ENCODE peak calls at places on chromosomes 3 and 15, in four cellular contexts. Z, B, N and U are unnamed samples.

GRCh38 chr3:4821975-4822374 is 157.3 kb upstream of the BHLHE40 start:
- DNase-seq in Z (no peak), B (no peak), N (no peak), U (no peak)

GRCh38 chr3:122615303-122615702 is 37.9 kb downstream of the PARP15 start:
- DNase-seq in Z (no peak), B (no peak), N (no peak), U (no peak)

GRCh38 chr3:55486857-55487375 is at the start of gene WNT5A:
- DNase-seq in Z (peak), B (peak), N (no peak), U (no peak)

GRCh38 chr15:35182841-35183479 is 97.9 kb upstream of the NANOGP8 start:
- DNase-seq in Z (no peak), B (no peak), N (no peak), U (no peak)

GRCh38 chr3:33442190-33442589 is 2.0 kb upstream of the UBP1 start:
- DNase-seq in Z (no peak), B (no peak), N (no peak), U (no peak)

GRCh38 chr3:52128118-52128683 is 26.0 kb downstream of the POC1A start:
- DNase-seq in Z (no peak), B (peak), N (no peak), U (no peak)

GRCh38 chr3:152638707-152639450 is 196.1 kb upstream of the P2RY1 start:
- DNase-seq in Z (peak), B (peak), N (no peak), U (peak)

GRCh38 chr3:101117981-101118380 is 124.8 kb upstream of the ABI3BP start:
- DNase-seq in Z (no peak), B (no peak), N (no peak), U (no peak)

GRCh38 chr3:186946756-186947375 is 16.5 kb downstream of the ST6GAL1 start:
- DNase-seq in Z (no peak), B (no peak), N (no peak), U (no peak)

GRCh38 chr3:38026856-38027255 is 2.6 kb downstream of the PLCD1 start:
- DNase-seq in Z (no peak), B (no peak), N (no peak), U (no peak)